ENCODE peak calls at places on chromosomes 3 and 15, in five cellular contexts. One of them, this sample, is unnamed.

GRCh38 chr15:73932381-73933191 is 6.3 kb downstream of the LOXL1 start:
- DNase-seq in upper lobe of left lung: no peak
- DNase-seq in A673: no peak
- DNase-seq in transverse colon: no peak
- DNase-seq in tibial nerve: no peak
- DNase-seq in this sample: no peak

GRCh38 chr3:63142681-63143080 is 135.4 kb upstream of the SYNPR start:
- DNase-seq in upper lobe of left lung: no peak
- DNase-seq in A673: no peak
- DNase-seq in transverse colon: no peak
- DNase-seq in tibial nerve: no peak
- DNase-seq in this sample: no peak

GRCh38 chr3:39910828-39911464 is 101.5 kb downstream of the MYRIP start:
- DNase-seq in upper lobe of left lung: no peak
- DNase-seq in transverse colon: no peak
- DNase-seq in tibial nerve: no peak
- DNase-seq in A673: no peak
- DNase-seq in this sample: peak; percentile 60

GRCh38 chr3:19866751-19867347 is 67.2 kb downstream of the EFHB start:
- DNase-seq in A673: peak; percentile 75
- DNase-seq in upper lobe of left lung: no peak
- DNase-seq in tibial nerve: peak; percentile 70
- DNase-seq in transverse colon: peak; percentile 23
- DNase-seq in this sample: peak; percentile 36

GRCh38 chr15:73802336-73803105 is 49.4 kb upstream of the INSYN1 start:
- DNase-seq in A673: no peak
- DNase-seq in upper lobe of left lung: no peak
- DNase-seq in tibial nerve: no peak
- DNase-seq in transverse colon: no peak
- DNase-seq in this sample: no peak

GRCh38 chr3:80099559-80099958 is 331.8 kb upstream of the ROBO1 start:
- DNase-seq in A673: peak; percentile 60
- DNase-seq in transverse colon: no peak
- DNase-seq in tibial nerve: no peak
- DNase-seq in upper lobe of left lung: no peak
- DNase-seq in this sample: no peak

GRCh38 chr3:88824646-88825303 is 282.6 kb upstream of the EPHA3 start:
- DNase-seq in tibial nerve: no peak
- DNase-seq in A673: peak; percentile 14
- DNase-seq in upper lobe of left lung: no peak
- DNase-seq in transverse colon: no peak
- DNase-seq in this sample: peak; percentile 11

GRCh38 chr3:46488735-46489361 is 8.9 kb upstream of the RTP3 start:
- DNase-seq in A673: peak; percentile 85
- DNase-seq in tibial nerve: peak; percentile 93
- DNase-seq in transverse colon: peak; percentile 97
- DNase-seq in upper lobe of left lung: peak; percentile 94
- DNase-seq in this sample: peak; percentile 72

GRCh38 chr3:11530153-11530721 is 113.5 kb downstream of the VGLL4 start:
- DNase-seq in transverse colon: no peak
- DNase-seq in upper lobe of left lung: no peak
- DNase-seq in tibial nerve: no peak
- DNase-seq in A673: no peak
- DNase-seq in this sample: peak; percentile 99

GRCh38 chr3:14235896-14236295 is 57.3 kb downstream of the LSM3 start:
- DNase-seq in transverse colon: no peak
- DNase-seq in A673: no peak
- DNase-seq in tibial nerve: no peak
- DNase-seq in upper lobe of left lung: peak; percentile 32
- DNase-seq in this sample: no peak

GRCh38 chr3:53185761-53186465 is 24.9 kb downstream of the PRKCD start:
- DNase-seq in upper lobe of left lung: no peak
- DNase-seq in tibial nerve: no peak
- DNase-seq in transverse colon: no peak
- DNase-seq in A673: no peak
- DNase-seq in this sample: no peak

GRCh38 chr15:89633585-89633984 is 21.7 kb downstream of the KIF7 start:
- DNase-seq in tibial nerve: no peak
- DNase-seq in A673: no peak
- DNase-seq in transverse colon: no peak
- DNase-seq in upper lobe of left lung: no peak
- DNase-seq in this sample: no peak

GRCh38 chr3:141482250-141482937 is 4.4 kb upstream of the RASA2 start:
- DNase-seq in A673: peak; percentile 50
- DNase-seq in upper lobe of left lung: no peak
- DNase-seq in transverse colon: no peak
- DNase-seq in tibial nerve: no peak
- DNase-seq in this sample: peak; percentile 74

GRCh38 chr15:57220220-57220619 is 156.1 kb upstream of the CGNL1 start:
- DNase-seq in tibial nerve: no peak
- DNase-seq in A673: peak; percentile 78
- DNase-seq in upper lobe of left lung: no peak
- DNase-seq in transverse colon: no peak
- DNase-seq in this sample: peak; percentile 71

GRCh38 chr15:90618330-90619136 is 88.8 kb downstream of the CRTC3 start:
- DNase-seq in A673: no peak
- DNase-seq in upper lobe of left lung: no peak
- DNase-seq in tibial nerve: no peak
- DNase-seq in transverse colon: no peak
- DNase-seq in this sample: no peak

GRCh38 chr15:72238586-72238985 is 7.6 kb upstream of the PKM start:
- DNase-seq in transverse colon: no peak
- DNase-seq in tibial nerve: no peak
- DNase-seq in upper lobe of left lung: no peak
- DNase-seq in A673: no peak
- DNase-seq in this sample: no peak

GRCh38 chr3:147397155-147397888 is 9.0 kb downstream of the ZIC4 start:
- DNase-seq in transverse colon: no peak
- DNase-seq in upper lobe of left lung: no peak
- DNase-seq in A673: no peak
- DNase-seq in tibial nerve: no peak
- DNase-seq in this sample: peak; percentile 48

GRCh38 chr15:92719024-92719423 is 63.4 kb upstream of the FAM174B start:
- DNase-seq in A673: no peak
- DNase-seq in tibial nerve: no peak
- DNase-seq in upper lobe of left lung: no peak
- DNase-seq in transverse colon: no peak
- DNase-seq in this sample: no peak

GRCh38 chr3:8579101-8579500 is 65.5 kb downstream of the SSUH2 start:
- DNase-seq in A673: no peak
- DNase-seq in upper lobe of left lung: no peak
- DNase-seq in tibial nerve: no peak
- DNase-seq in transverse colon: no peak
- DNase-seq in this sample: peak; percentile 30

GRCh38 chr3:15405448-15406050 is 21.8 kb downstream of the METTL6 start:
- DNase-seq in tibial nerve: peak; percentile 49
- DNase-seq in upper lobe of left lung: no peak
- DNase-seq in transverse colon: no peak
- DNase-seq in A673: peak; percentile 73
- DNase-seq in this sample: peak; percentile 43

GRCh38 chr15:88704791-88705768 is 66.3 kb downstream of the ISG20 start:
- DNase-seq in A673: peak; percentile 46
- DNase-seq in upper lobe of left lung: no peak
- DNase-seq in tibial nerve: peak; percentile 60
- DNase-seq in transverse colon: peak; percentile 23
- DNase-seq in this sample: peak; percentile 42

GRCh38 chr3:45841380-45841700 is 579 bp downstream of the LZTFL1 start:
- DNase-seq in tibial nerve: no peak
- DNase-seq in A673: no peak
- DNase-seq in transverse colon: peak; percentile 19
- DNase-seq in upper lobe of left lung: no peak
- DNase-seq in this sample: peak; percentile 25

GRCh38 chr3:175336406-175337133 is 477.4 kb downstream of the NAALADL2 start:
- DNase-seq in tibial nerve: no peak
- DNase-seq in upper lobe of left lung: no peak
- DNase-seq in transverse colon: no peak
- DNase-seq in A673: no peak
- DNase-seq in this sample: no peak

GRCh38 chr3:197000211-197000610 is 29.4 kb downstream of the MELTF start:
- DNase-seq in transverse colon: no peak
- DNase-seq in A673: no peak
- DNase-seq in tibial nerve: no peak
- DNase-seq in upper lobe of left lung: no peak
- DNase-seq in this sample: no peak

GRCh38 chr15:63722144-63722543 is 111.6 kb downstream of the HERC1 start:
- DNase-seq in transverse colon: no peak
- DNase-seq in upper lobe of left lung: no peak
- DNase-seq in A673: no peak
- DNase-seq in tibial nerve: no peak
- DNase-seq in this sample: no peak

GRCh38 chr3:188832961-188833615 is 338.7 kb upstream of the TPRG1 start:
- DNase-seq in tibial nerve: peak; percentile 26
- DNase-seq in upper lobe of left lung: no peak
- DNase-seq in transverse colon: no peak
- DNase-seq in A673: no peak
- DNase-seq in this sample: no peak

GRCh38 chr3:194608981-194609380 is 24.2 kb downstream of the TMEM44 start:
- DNase-seq in A673: no peak
- DNase-seq in upper lobe of left lung: no peak
- DNase-seq in transverse colon: no peak
- DNase-seq in tibial nerve: no peak
- DNase-seq in this sample: no peak

DNA sequence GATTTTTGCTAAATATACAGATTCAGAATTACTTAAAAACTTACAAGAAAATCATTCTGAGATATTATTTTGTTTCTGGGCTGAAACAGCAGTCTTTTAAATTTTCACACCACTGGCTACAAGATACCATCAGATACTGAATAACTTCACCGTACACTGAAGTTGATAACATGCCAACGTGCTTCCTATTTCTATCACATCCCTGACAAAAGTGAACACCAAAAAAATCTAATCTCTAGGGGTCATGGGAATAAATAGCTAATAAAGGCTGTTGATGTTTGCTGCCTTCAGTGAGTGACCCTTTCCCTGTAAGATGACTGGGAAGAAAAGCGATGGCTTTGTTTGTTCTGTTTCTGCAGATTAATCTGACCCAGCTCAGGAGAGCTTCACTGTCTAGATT is 120.5 kb downstream of the DUT start:
- DNase-seq in transverse colon: no peak
- DNase-seq in upper lobe of left lung: no peak
- DNase-seq in A673: no peak
- DNase-seq in tibial nerve: no peak
- DNase-seq in this sample: no peak
- H3K36me3 ChIP-seq in transverse colon: no peaks in the 10 kb centered on the region
- H3K36me3 ChIP-seq in upper lobe of left lung: peaks cover 13% of the 10 kb centered on the region
- H3K36me3 ChIP-seq in A673: no peaks in the 10 kb centered on the region
- H3K36me3 ChIP-seq in tibial nerve: peaks cover 4% of the 10 kb centered on the region
- H3K36me3 ChIP-seq in this sample: peaks cover 76% of the 10 kb centered on the region

DNA sequence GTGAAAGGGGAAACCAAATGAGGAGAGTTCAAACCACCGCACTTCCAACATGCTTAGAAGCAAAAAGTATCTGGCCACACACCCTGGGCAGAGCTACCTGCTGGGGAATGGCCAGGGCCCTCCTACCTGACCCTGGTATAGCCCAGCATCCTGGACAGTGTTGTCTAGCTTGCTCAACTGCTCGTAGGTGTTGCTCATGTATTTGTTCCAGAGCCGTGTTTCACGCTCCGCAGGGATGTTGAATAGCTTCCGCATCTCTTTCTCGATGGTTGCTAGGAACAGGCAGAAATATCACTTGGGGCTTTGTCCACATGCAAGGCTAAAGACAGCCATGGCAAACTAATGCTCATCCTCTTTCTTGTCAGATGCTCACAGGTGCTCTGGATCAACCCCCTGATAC is 15.1 kb downstream of the USP4 start:
- DNase-seq in tibial nerve: no peak
- DNase-seq in A673: no peak
- DNase-seq in transverse colon: no peak
- DNase-seq in upper lobe of left lung: no peak
- DNase-seq in this sample: no peak
- H3K36me3 ChIP-seq in tibial nerve: no peaks in the 10 kb centered on the region
- H3K36me3 ChIP-seq in A673: peaks cover 19% of the 10 kb centered on the region
- H3K36me3 ChIP-seq in transverse colon: peaks cover 52% of the 10 kb centered on the region
- H3K36me3 ChIP-seq in upper lobe of left lung: peaks cover 100% of the 10 kb centered on the region
- H3K36me3 ChIP-seq in this sample: peaks cover 51% of the 10 kb centered on the region

GRCh38 chr3:49625071-49625470 is 49.1 kb upstream of the APEH start:
- DNase-seq in transverse colon: no peak
- DNase-seq in upper lobe of left lung: no peak
- DNase-seq in A673: no peak
- DNase-seq in tibial nerve: no peak
- DNase-seq in this sample: no peak
- H3K36me3 ChIP-seq in transverse colon: no peaks in the 10 kb centered on the region
- H3K36me3 ChIP-seq in upper lobe of left lung: no peaks in the 10 kb centered on the region
- H3K36me3 ChIP-seq in A673: no peaks in the 10 kb centered on the region
- H3K36me3 ChIP-seq in tibial nerve: no peaks in the 10 kb centered on the region
- H3K36me3 ChIP-seq in this sample: no peaks in the 10 kb centered on the region

GRCh38 chr3:121627211-121627610 is 33.5 kb downstream of the HCLS1 start:
- DNase-seq in upper lobe of left lung: no peak
- DNase-seq in tibial nerve: no peak
- DNase-seq in A673: peak; percentile 21
- DNase-seq in transverse colon: no peak
- DNase-seq in this sample: no peak

GRCh38 chr3:121629601-121630000 is 31.1 kb downstream of the HCLS1 start:
- DNase-seq in tibial nerve: no peak
- DNase-seq in A673: no peak
- DNase-seq in upper lobe of left lung: no peak
- DNase-seq in transverse colon: no peak
- DNase-seq in this sample: no peak

GRCh38 chr3:121626495-121626894 is 33.3 kb downstream of the FBXO40 start:
- DNase-seq in A673: no peak
- DNase-seq in transverse colon: no peak
- DNase-seq in tibial nerve: no peak
- DNase-seq in upper lobe of left lung: no peak
- DNase-seq in this sample: no peak

GRCh38 chr3:121630355-121630754 is 30.3 kb downstream of the HCLS1 start:
- DNase-seq in upper lobe of left lung: no peak
- DNase-seq in tibial nerve: no peak
- DNase-seq in transverse colon: no peak
- DNase-seq in A673: no peak
- DNase-seq in this sample: no peak

DNA sequence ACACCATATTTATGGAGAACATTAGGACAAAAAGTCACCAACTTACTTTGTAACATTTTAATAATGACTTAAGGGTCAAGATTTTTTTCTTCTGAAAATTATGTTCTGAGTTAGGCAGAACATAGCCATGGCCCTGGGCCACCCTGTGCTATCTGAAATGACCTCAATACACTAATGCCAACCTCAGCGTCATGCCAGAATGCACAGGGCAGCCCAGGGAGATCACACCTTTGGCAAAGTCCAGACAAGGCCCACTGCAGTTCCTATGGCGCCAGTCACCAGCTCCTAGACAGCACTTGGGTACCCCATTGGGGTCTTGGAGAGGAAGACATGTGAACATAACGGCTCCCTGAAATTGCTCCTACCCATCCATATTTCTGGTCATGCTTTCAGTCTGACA is 33.1 kb downstream of the HCLS1 start:
- DNase-seq in upper lobe of left lung: no peak
- DNase-seq in A673: no peak
- DNase-seq in transverse colon: no peak
- DNase-seq in tibial nerve: no peak
- DNase-seq in this sample: no peak
- H3K36me3 ChIP-seq in upper lobe of left lung: peaks cover 9% of the 10 kb centered on the region
- H3K36me3 ChIP-seq in A673: no peaks in the 10 kb centered on the region
- H3K36me3 ChIP-seq in transverse colon: no peaks in the 10 kb centered on the region
- H3K36me3 ChIP-seq in tibial nerve: no peaks in the 10 kb centered on the region
- H3K36me3 ChIP-seq in this sample: no peaks in the 10 kb centered on the region